ENCODE peak calls at places on chromosomes 5 and 9, in four cellular contexts. One of them, this sample, is unnamed.

GRCh38 chr5:558871-559503 is 34.7 kb upstream of the SLC9A3 start:
- DNase-seq in activated B cell treated with CpG ODN at 0.5 μM for 24 hours: no peak
- DNase-seq in chondrocyte: no peak
- DNase-seq in lung: no peak
- DNase-seq in this sample: no peak

GRCh38 chr9:89418882-89419641 is 78.9 kb downstream of the SEMA4D start:
- DNase-seq in activated B cell treated with CpG ODN at 0.5 μM for 24 hours: peak
- DNase-seq in chondrocyte: no peak
- DNase-seq in lung: no peak
- DNase-seq in this sample: no peak

GRCh38 chr9:75233011-75233410 is 144.7 kb downstream of the OSTF1 start:
- DNase-seq in activated B cell treated with CpG ODN at 0.5 μM for 24 hours: no peak
- DNase-seq in chondrocyte: no peak
- DNase-seq in lung: no peak
- DNase-seq in this sample: no peak

GRCh38 chr5:158387499-158387898 is 528.6 kb upstream of the CLINT1 start:
- DNase-seq in activated B cell treated with CpG ODN at 0.5 μM for 24 hours: no peak
- DNase-seq in chondrocyte: no peak
- DNase-seq in lung: no peak
- DNase-seq in this sample: no peak

GRCh38 chr9:110578896-110579752 is at the start of gene SVEP1:
- DNase-seq in activated B cell treated with CpG ODN at 0.5 μM for 24 hours: no peak
- DNase-seq in chondrocyte: peak
- DNase-seq in lung: no peak
- DNase-seq in this sample: no peak

GRCh38 chr5:657570-657969 is 35.6 kb downstream of the TPPP start:
- DNase-seq in activated B cell treated with CpG ODN at 0.5 μM for 24 hours: no peak
- DNase-seq in chondrocyte: no peak
- DNase-seq in lung: no peak
- DNase-seq in this sample: no peak

GRCh38 chr5:162858770-162859169 is 578.6 kb upstream of the CCNG1 start:
- DNase-seq in activated B cell treated with CpG ODN at 0.5 μM for 24 hours: no peak
- DNase-seq in chondrocyte: no peak
- DNase-seq in lung: no peak
- DNase-seq in this sample: no peak

GRCh38 chr5:115543365-115543700 is 1.2 kb downstream of the FEM1C start:
- DNase-seq in activated B cell treated with CpG ODN at 0.5 μM for 24 hours: no peak
- DNase-seq in chondrocyte: no peak
- DNase-seq in lung: no peak
- DNase-seq in this sample: no peak

GRCh38 chr5:174698156-174698555 is 26.2 kb upstream of the MSX2 start:
- DNase-seq in activated B cell treated with CpG ODN at 0.5 μM for 24 hours: no peak
- DNase-seq in chondrocyte: no peak
- DNase-seq in lung: no peak
- DNase-seq in this sample: no peak

GRCh38 chr5:75342836-75343235 is 5.8 kb downstream of the HMGCR start:
- DNase-seq in activated B cell treated with CpG ODN at 0.5 μM for 24 hours: no peak
- DNase-seq in chondrocyte: no peak
- DNase-seq in lung: no peak
- DNase-seq in this sample: no peak

DNA sequence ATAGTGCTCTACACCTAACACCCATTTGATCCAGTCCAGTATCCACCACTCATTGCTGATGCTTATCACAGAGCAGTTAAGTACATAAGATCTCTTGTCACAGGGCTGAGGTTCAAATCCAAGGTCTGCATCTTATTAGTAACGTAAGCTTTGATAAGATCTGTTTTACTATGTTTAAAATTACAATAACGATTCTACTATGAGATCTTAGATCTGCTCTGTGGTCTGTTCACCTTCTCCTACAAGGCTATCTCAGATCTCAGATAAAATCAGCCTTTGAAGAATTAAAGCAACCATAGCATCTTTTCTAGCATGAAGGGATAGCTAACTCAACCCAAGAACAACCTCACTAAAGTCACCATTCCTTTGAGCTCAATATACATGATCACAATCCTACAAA is 431.0 kb upstream of the RORB start:
- DNase-seq in activated B cell treated with CpG ODN at 0.5 μM for 24 hours: no peak
- DNase-seq in chondrocyte: no peak
- DNase-seq in lung: no peak
- DNase-seq in this sample: no peak
- TF ChIP-seq CTCF in activated B cell treated with CpG ODN at 0.5 μM for 24 hours: no peak
- TF ChIP-seq CTCF in chondrocyte: no peak
- TF ChIP-seq CTCF in lung: no peak
- TF ChIP-seq CTCF in this sample: no peak

DNA sequence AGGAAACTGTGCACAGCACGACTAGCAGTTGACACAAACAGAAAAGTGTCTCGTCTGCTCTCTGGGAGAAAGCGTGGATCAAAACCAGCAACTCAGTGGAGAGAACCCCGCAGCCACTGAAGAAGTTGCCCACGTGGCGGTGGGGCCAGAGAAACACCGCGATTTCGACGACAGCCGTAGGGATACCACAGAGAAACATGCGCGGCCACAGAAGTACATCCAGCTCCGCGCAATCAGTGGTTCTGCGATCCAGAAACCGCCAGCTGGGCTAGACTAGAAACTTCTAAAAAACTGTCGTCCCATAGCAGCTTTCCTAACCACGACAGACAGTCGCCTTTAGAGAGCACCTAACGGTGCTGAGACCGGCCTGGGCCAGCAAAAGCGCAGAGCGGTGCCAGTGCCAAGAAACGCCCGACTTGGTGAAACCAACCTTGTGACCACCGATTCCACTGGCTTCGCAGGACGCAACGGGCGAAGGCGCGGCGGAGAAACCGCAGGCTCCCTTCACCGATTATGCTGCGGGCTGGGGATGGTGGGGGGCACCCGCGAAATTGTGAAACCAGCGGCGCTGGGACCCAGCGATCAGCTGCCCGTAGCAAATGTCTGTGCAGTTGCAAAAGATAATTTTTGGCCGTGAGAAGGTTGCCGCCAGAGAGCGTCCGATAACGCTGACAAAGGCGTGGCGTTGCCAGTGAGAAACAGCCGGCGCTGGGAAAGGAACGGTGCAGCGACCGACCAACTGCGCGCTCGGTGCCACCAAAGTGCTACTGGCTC is 2.7 kb upstream of the ANXA2R start:
- DNase-seq in activated B cell treated with CpG ODN at 0.5 μM for 24 hours: peak
- DNase-seq in chondrocyte: no peak
- DNase-seq in lung: peak
- DNase-seq in this sample: no peak
- TF ChIP-seq CTCF in activated B cell treated with CpG ODN at 0.5 μM for 24 hours: no peak
- TF ChIP-seq CTCF in chondrocyte: no peak
- TF ChIP-seq CTCF in lung: no peak
- TF ChIP-seq CTCF in this sample: no peak

GRCh38 chr9:115689331-115689730 is 464.3 kb upstream of the PAPPA start:
- DNase-seq in activated B cell treated with CpG ODN at 0.5 μM for 24 hours: no peak
- DNase-seq in chondrocyte: no peak
- DNase-seq in lung: no peak
- DNase-seq in this sample: no peak

GRCh38 chr9:115691097-115691496 is 462.5 kb upstream of the PAPPA start:
- DNase-seq in activated B cell treated with CpG ODN at 0.5 μM for 24 hours: no peak
- DNase-seq in chondrocyte: no peak
- DNase-seq in lung: no peak
- DNase-seq in this sample: no peak

GRCh38 chr9:115691686-115692085 is 461.9 kb upstream of the PAPPA start:
- DNase-seq in activated B cell treated with CpG ODN at 0.5 μM for 24 hours: no peak
- DNase-seq in chondrocyte: no peak
- DNase-seq in lung: no peak
- DNase-seq in this sample: no peak

GRCh38 chr9:115694991-115695390 is 458.6 kb upstream of the PAPPA start:
- DNase-seq in activated B cell treated with CpG ODN at 0.5 μM for 24 hours: no peak
- DNase-seq in chondrocyte: no peak
- DNase-seq in lung: no peak
- DNase-seq in this sample: no peak

DNA sequence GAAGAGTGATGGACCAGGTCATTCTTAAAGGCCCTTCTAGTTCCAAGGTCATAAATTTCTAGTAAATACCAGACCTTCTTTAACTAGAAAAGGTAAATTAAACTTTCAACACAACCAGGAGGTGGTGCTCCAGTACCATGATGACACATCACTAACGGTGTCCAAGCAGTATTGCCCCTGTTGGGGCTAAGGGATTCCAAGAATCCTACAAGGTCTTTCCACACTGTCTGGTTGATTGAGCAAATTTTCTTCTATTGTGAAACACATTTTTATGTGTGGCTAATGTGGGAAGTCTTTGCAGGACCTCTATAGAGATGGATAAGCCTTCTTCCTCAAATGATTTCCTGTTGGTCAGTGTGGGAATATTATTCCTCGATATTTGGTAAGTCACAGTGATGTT is 459.6 kb upstream of the PAPPA start:
- DNase-seq in activated B cell treated with CpG ODN at 0.5 μM for 24 hours: no peak
- DNase-seq in chondrocyte: no peak
- DNase-seq in lung: no peak
- DNase-seq in this sample: no peak
- TF ChIP-seq CTCF in activated B cell treated with CpG ODN at 0.5 μM for 24 hours: no peak
- TF ChIP-seq CTCF in chondrocyte: peak
- TF ChIP-seq CTCF in lung: no peak
- TF ChIP-seq CTCF in this sample: peak

GRCh38 chr5:135565691-135566421 is 12.9 kb downstream of the CXCL14 start:
- DNase-seq in activated B cell treated with CpG ODN at 0.5 μM for 24 hours: peak
- DNase-seq in chondrocyte: no peak
- DNase-seq in lung: peak
- DNase-seq in this sample: peak
- TF ChIP-seq CTCF in activated B cell treated with CpG ODN at 0.5 μM for 24 hours: peak
- TF ChIP-seq CTCF in chondrocyte: peak
- TF ChIP-seq CTCF in lung: peak
- TF ChIP-seq CTCF in this sample: peak

DNA sequence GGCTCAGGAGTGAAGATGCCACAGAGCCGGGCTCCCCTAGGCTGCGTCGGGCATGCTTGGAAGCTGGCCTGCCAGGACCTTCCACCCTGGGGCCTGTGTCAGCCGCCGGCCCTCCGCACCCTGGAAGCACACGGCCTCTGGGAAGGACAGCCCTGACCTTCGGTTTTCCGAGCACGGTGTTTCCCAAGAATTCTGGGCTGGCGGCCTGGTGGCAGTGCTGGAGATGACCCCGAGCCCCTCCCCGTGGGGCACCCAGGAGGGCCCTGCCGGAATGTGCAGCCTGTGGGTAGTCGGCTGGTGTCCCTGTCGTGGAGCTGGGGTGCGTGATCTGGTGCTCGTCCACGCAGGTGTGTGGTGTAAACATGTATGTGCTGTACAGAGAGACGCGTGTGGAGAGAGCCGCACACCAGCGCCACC is 113.1 kb downstream of the RXRA start:
- DNase-seq in activated B cell treated with CpG ODN at 0.5 μM for 24 hours: no peak
- DNase-seq in chondrocyte: no peak
- DNase-seq in lung: no peak
- DNase-seq in this sample: no peak
- TF ChIP-seq CTCF in activated B cell treated with CpG ODN at 0.5 μM for 24 hours: no peak
- TF ChIP-seq CTCF in chondrocyte: no peak
- TF ChIP-seq CTCF in lung: no peak
- TF ChIP-seq CTCF in this sample: no peak

GRCh38 chr9:35274988-35275387 is 113.2 kb downstream of the UNC13B start:
- DNase-seq in activated B cell treated with CpG ODN at 0.5 μM for 24 hours: no peak
- DNase-seq in chondrocyte: no peak
- DNase-seq in lung: no peak
- DNase-seq in this sample: no peak
- TF ChIP-seq CTCF in activated B cell treated with CpG ODN at 0.5 μM for 24 hours: no peak
- TF ChIP-seq CTCF in chondrocyte: peak
- TF ChIP-seq CTCF in lung: no peak
- TF ChIP-seq CTCF in this sample: no peak

DNA sequence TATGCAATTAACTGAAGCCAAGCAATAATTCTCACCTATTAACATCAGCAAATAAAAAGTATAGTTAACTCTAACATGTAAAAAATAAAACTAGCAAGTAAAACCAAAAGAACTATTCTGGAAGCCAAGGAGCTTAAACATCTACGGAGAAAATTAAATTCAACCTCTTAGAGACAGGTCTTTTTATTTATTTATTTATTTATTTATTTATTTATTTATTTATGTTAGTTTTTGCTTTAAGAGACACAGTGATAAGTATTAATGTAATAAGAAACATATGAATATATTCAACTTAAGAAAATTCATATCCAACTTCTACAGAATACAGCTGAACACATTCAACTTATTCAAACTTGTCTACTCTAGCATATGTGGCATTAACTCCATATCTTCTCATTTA is 472.1 kb upstream of the IZUMO3 start:
- DNase-seq in activated B cell treated with CpG ODN at 0.5 μM for 24 hours: no peak
- DNase-seq in chondrocyte: no peak
- DNase-seq in lung: no peak
- DNase-seq in this sample: no peak
- TF ChIP-seq CTCF in activated B cell treated with CpG ODN at 0.5 μM for 24 hours: no peak
- TF ChIP-seq CTCF in chondrocyte: no peak
- TF ChIP-seq CTCF in lung: no peak
- TF ChIP-seq CTCF in this sample: no peak

DNA sequence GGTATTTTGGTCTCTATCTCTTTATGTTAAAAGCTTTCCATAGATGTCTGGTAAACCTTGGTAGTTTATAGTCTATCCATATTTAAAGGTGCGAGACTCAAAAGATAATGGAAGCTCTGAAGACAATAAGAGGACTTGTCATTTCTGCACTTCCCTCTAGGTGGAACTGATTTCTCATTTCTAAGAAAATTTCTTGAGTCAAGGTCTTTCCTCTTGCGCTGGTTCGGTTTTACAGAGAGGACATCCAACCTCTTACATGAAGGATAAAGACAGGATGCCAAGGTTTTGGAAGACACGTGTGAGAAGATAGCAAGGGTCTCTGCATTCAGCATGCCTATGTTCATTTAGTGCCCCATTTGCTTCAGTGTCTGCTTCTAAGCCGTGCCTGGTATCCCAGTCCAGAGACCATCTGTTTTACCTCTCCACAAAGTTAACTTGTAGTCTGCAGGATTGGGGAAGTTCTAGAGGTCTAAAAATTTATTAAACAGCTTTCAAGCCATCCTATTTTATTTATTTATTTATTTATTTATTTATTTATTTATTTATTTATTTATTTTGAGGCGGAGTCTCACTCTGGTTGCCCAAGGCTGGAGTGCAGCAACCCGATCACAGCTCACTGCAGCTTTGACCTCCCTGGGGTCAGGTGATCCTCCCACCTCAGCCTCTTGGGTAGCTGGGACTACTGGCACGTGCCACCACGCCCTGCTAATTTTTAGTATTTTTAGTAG is 41.6 kb downstream of the KIAA1191 start:
- DNase-seq in activated B cell treated with CpG ODN at 0.5 μM for 24 hours: no peak
- DNase-seq in chondrocyte: no peak
- DNase-seq in lung: no peak
- DNase-seq in this sample: no peak
- TF ChIP-seq CTCF in activated B cell treated with CpG ODN at 0.5 μM for 24 hours: no peak
- TF ChIP-seq CTCF in chondrocyte: peak
- TF ChIP-seq CTCF in lung: no peak
- TF ChIP-seq CTCF in this sample: peak